ENCODE peak calls at places on chromosomes 6 and 20, in four cellular contexts. O is HepG2, L is A549, W is upper lobe of left lung. Z is an unnamed sample.

GRCh38 chr6:155115893-155116570 is 120.9 kb downstream of the TIAM2 start:
- ATAC-seq in O (no peak), L (no peak), W (no peak), Z (no peak)

GRCh38 chr6:117237561-117237960 is 27.8 kb upstream of the VGLL2 start:
- ATAC-seq in O (no peak), L (no peak), W (no peak), Z (no peak)

GRCh38 chr6:155188707-155189496 is 74.9 kb upstream of the CLDN20 start:
- ATAC-seq in O (peak; percentile 40), L (no peak), W (no peak), Z (peak; percentile 59)

GRCh38 chr6:105326838-105327745 is 75.8 kb downstream of the PREP start:
- ATAC-seq in O (no peak), L (peak; percentile 62), W (no peak), Z (no peak)

GRCh38 chr6:29016559-29017427 is 11.7 kb upstream of the ZNF311 start:
- ATAC-seq in O (peak; percentile 90), L (peak; percentile 94), W (peak; percentile 88), Z (peak; percentile 85)

GRCh38 chr6:100780648-100781047 is 100.5 kb downstream of the ASCC3 start:
- ATAC-seq in O (no peak), L (no peak), W (no peak), Z (no peak)

GRCh38 chr6:145067430-145067829 is 667.9 kb downstream of the EPM2A start:
- ATAC-seq in O (no peak), L (peak; percentile 87), W (no peak), Z (no peak)

GRCh38 chr20:63309261-63310071 is 16.5 kb downstream of the COL20A1 start:
- ATAC-seq in O (peak; percentile 70), L (peak; percentile 55), W (no peak), Z (peak; percentile 23)

GRCh38 chr6:1316482-1317220 is 4.8 kb downstream of the FOXQ1 start:
- ATAC-seq in O (peak; percentile 40), L (no peak), W (no peak), Z (no peak)

GRCh38 chr6:158071121-158072082 is 89.7 kb downstream of the SYNJ2 start:
- ATAC-seq in O (peak; percentile 60), L (no peak), W (no peak), Z (no peak)

GRCh38 chr6:34810936-34811632 is 19.2 kb downstream of the BLTP3A start:
- ATAC-seq in O (peak; percentile 66), L (no peak), W (no peak), Z (no peak)

GRCh38 chr6:18099501-18099900 is 23.0 kb downstream of the NHLRC1 start:
- ATAC-seq in O (no peak), L (no peak), W (no peak), Z (no peak)

GRCh38 chr6:149095842-149096241 is 221.7 kb upstream of the TAB2 start:
- ATAC-seq in O (no peak), L (no peak), W (no peak), Z (no peak)

GRCh38 chr6:145761584-145761983 is 26.3 kb upstream of the EPM2A start:
- ATAC-seq in O (no peak), L (no peak), W (no peak), Z (no peak)

GRCh38 chr20:43095034-43095433 is 94.7 kb downstream of the PTPRT start:
- ATAC-seq in O (no peak), L (no peak), W (no peak), Z (no peak)

GRCh38 chr6:148738939-148739821 is 7.7 kb upstream of the UST start:
- ATAC-seq in O (no peak), L (no peak), W (no peak), Z (no peak)

GRCh38 chr20:47600967-47601547 is 99.4 kb downstream of the NCOA3 start:
- ATAC-seq in O (no peak), L (no peak), W (no peak), Z (no peak)

GRCh38 chr20:64173116-64173515 is 8.9 kb downstream of the MYT1 start:
- ATAC-seq in O (no peak), L (no peak), W (no peak), Z (no peak)

GRCh38 chr20:17943343-17943742 is 25.3 kb downstream of the SNX5 start:
- ATAC-seq in O (no peak), L (no peak), W (no peak), Z (no peak)

GRCh38 chr6:90294614-90294988 is 2.0 kb downstream of the BACH2 start:
- ATAC-seq in O (no peak), L (no peak), W (no peak), Z (no peak)

DNA sequence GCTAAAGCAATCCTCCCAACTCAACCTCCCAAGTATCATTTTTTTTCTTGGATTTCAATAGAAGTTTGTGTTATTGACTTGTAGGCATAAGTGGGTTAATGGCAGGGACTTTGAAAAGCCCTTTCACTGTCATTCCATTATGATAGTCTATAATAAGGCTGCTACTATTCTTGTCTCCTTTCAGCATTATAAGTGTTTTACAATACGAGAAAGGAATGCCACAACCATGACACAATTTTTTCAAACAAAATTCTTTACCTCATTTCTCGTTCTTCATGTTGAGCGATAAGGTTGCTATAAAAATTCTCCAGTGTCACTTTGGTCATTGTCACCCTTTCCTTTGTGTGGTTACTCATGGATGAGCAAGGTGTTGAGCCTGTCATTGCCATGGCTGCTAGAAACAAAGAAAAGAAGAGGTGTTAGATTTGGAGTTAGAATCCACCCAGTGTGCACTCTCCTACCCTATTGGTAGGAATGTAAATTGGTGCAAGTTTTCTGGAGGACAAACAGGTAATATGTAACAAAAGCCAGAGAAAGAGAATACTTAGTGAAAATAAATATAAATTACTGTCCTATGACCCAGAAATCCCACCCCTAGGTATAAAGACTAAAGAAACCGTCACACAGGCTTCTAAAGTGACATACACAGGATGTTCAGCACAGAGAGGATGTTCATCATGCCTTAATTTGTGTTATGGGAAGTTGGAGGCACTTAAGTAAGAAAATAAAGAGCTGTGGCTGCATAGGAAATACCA is 7.3 kb downstream of the STK38 start:
- ATAC-seq in O (no peak), L (no peak), W (no peak), Z (no peak)
- TF ChIP-seq CTCF in O (no peak), L (no peak), W (no peak), Z (no peak)

GRCh38 chr6:80523029-80523428 is 416.6 kb downstream of the BCKDHB start:
- ATAC-seq in O (no peak), L (no peak), W (no peak), Z (no peak)
- TF ChIP-seq EP300 in O (no peak), L (no peak), W (no peak), Z (no peak)

GRCh38 chr6:92682999-92683398 is 736.4 kb downstream of the EPHA7 start:
- ATAC-seq in O (no peak), L (no peak), W (no peak), Z (no peak)
- H3K4me1 ChIP-seq in O (no peaks in the 10 kb centered on the region), L (no peaks in the 10 kb centered on the region), W (no peaks in the 10 kb centered on the region), Z (no peaks in the 10 kb centered on the region)

GRCh38 chr6:22906091-22906549 is 336.8 kb downstream of the HDGFL1 start:
- ATAC-seq in O (no peak), L (no peak), W (peak; percentile 57), Z (peak; percentile 34)
- TF ChIP-seq CTCF in O (no peak), L (no peak), W (no peak), Z (no peak)

GRCh38 chr20:62307226-62308101 is 4.7 kb downstream of the ADRM1 start:
- ATAC-seq in O (no peak), L (no peak), W (no peak), Z (no peak)
- TF ChIP-seq EP300 in O (no peak), L (no peak), W (no peak), Z (no peak)

GRCh38 chr20:36097751-36098151 is 56.8 kb upstream of the EPB41L1 start:
- ATAC-seq in O (no peak), L (no peak), W (no peak), Z (no peak)
- H3K4me1 ChIP-seq in O (peaks cover 11% of the 10 kb centered on the region), L (peaks cover 57% of the 10 kb centered on the region), W (peaks cover 46% of the 10 kb centered on the region), Z (peaks cover 18% of the 10 kb centered on the region)

GRCh38 chr6:127266178-127266891 is at the start of gene RNF146:
- ATAC-seq in O (peak; percentile 85), L (peak; percentile 90), W (peak; percentile 93), Z (peak; percentile 93)
- TF ChIP-seq CTCF in O (peak; percentile 92), L (peak; percentile 79), W (peak; percentile 77), Z (peak; percentile 83)

GRCh38 chr6:125078602-125079321 is 74.8 kb upstream of the TPD52L1 start:
- ATAC-seq in O (no peak), L (no peak), W (no peak), Z (no peak)

GRCh38 chr6:125088963-125089362 is 64.6 kb upstream of the TPD52L1 start:
- ATAC-seq in O (no peak), L (no peak), W (no peak), Z (no peak)

GRCh38 chr6:125082931-125083683 is 70.5 kb upstream of the TPD52L1 start:
- ATAC-seq in O (no peak), L (no peak), W (no peak), Z (no peak)

GRCh38 chr6:125086716-125087115 is 66.9 kb upstream of the TPD52L1 start:
- ATAC-seq in O (no peak), L (no peak), W (no peak), Z (no peak)

DNA sequence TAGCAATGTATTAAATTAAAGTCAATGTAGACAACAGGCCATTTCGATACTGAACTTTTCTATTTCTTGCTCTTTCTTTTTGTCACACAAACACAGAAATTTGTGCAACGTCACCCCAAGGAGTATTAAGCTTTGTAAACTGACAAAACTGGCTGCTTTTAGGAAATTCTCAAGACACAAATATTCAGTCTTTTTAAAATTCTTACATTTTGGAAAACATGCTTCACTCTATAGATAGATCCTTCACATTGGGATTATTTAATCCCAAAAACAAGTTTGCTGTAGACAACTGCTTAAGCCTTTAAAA is 69.9 kb upstream of the TPD52L1 start:
- ATAC-seq in O (no peak), L (no peak), W (no peak), Z (no peak)
- TF ChIP-seq EP300 in O (no peak), L (no peak), W (no peak), Z (no peak)

Z was measured in gastroesophageal sphincter.